ENCODE peak calls at places on chromosomes 16 and 17, in four cellular contexts. T is H1, Y is K562, R is HepG2. P is an unnamed sample.

GRCh38 chr17:9239821-9240658 is 218.7 kb downstream of the NTN1 start:
- DNase-seq in T (no peak), Y (peak; percentile 93), R (no peak), P (peak; percentile 66)

GRCh38 chr17:16158721-16159120 is 56.6 kb downstream of the NCOR1 start:
- DNase-seq in T (no peak), Y (no peak), R (no peak), P (no peak)

GRCh38 chr17:8141741-8142140 is 10.5 kb downstream of the PER1 start:
- DNase-seq in T (no peak), Y (no peak), R (no peak), P (no peak)

GRCh38 chr16:13510425-13511151 is 409.4 kb upstream of the ERCC4 start:
- DNase-seq in T (no peak), Y (no peak), R (peak; percentile 23), P (no peak)

GRCh38 chr16:75695708-75696107 is 5.6 kb downstream of the DUXB start:
- DNase-seq in T (no peak), Y (peak; percentile 37), R (peak; percentile 46), P (peak; percentile 45)

GRCh38 chr17:66191607-66192377 is at the start of gene CEP112:
- DNase-seq in T (peak; percentile 84), Y (peak; percentile 88), R (peak; percentile 79), P (peak; percentile 86)

GRCh38 chr16:12147681-12148479 is 171.3 kb downstream of the SNX29 start:
- DNase-seq in T (peak; percentile 21), Y (no peak), R (no peak), P (no peak)

GRCh38 chr17:82767041-82767754 is 15.3 kb downstream of the TBCD start:
- DNase-seq in T (no peak), Y (peak; percentile 58), R (peak; percentile 49), P (peak; percentile 65)

GRCh38 chr17:74873036-74873873 is 461 bp upstream of the FDXR start:
- DNase-seq in T (peak; percentile 99), Y (peak; percentile 99), R (peak; percentile 100), P (peak; percentile 100)

GRCh38 chr17:58028591-58028990 is 21.5 kb upstream of the SRSF1 start:
- DNase-seq in T (no peak), Y (no peak), R (no peak), P (peak; percentile 21)

GRCh38 chr16:24635900-24636610 is 93.4 kb upstream of the TNRC6A start:
- DNase-seq in T (no peak), Y (no peak), R (no peak), P (peak; percentile 92)

GRCh38 chr17:76422860-76423259 is 30.1 kb downstream of the UBE2O start:
- DNase-seq in T (no peak), Y (no peak), R (no peak), P (no peak)

GRCh38 chr17:77471984-77472836 is 331.4 kb downstream of the SEC14L1 start:
- DNase-seq in T (no peak), Y (peak; percentile 35), R (no peak), P (no peak)

GRCh38 chr17:18219016-18219415 is 6.4 kb upstream of the LLGL1 start:
- DNase-seq in T (no peak), Y (no peak), R (no peak), P (no peak)

GRCh38 chr17:35315283-35315682 is 58.1 kb downstream of the SLFN11 start:
- DNase-seq in T (no peak), Y (peak; percentile 21), R (no peak), P (no peak)

GRCh38 chr17:66493283-66494019 is 191.0 kb downstream of the PRKCA start:
- DNase-seq in T (no peak), Y (no peak), R (no peak), P (peak; percentile 53)

GRCh38 chr17:44222112-44222869 is 2.8 kb upstream of the UBTF start:
- DNase-seq in T (no peak), Y (no peak), R (peak; percentile 66), P (peak; percentile 86)

GRCh38 chr16:12896562-12896961 is 4.8 kb upstream of the SHISA9 start:
- DNase-seq in T (no peak), Y (peak; percentile 19), R (peak; percentile 74), P (peak; percentile 60)

GRCh38 chr17:38906429-38907172 is 18.8 kb upstream of the LASP1NB start:
- DNase-seq in T (no peak), Y (no peak), R (no peak), P (no peak)

GRCh38 chr16:85316944-85317343 is 204.7 kb upstream of the CIBAR2 start:
- DNase-seq in T (no peak), Y (no peak), R (no peak), P (no peak)
- TF ChIP-seq PHF8 in T (no peak), Y (no peak), R (no peak), P (no peak)

DNA sequence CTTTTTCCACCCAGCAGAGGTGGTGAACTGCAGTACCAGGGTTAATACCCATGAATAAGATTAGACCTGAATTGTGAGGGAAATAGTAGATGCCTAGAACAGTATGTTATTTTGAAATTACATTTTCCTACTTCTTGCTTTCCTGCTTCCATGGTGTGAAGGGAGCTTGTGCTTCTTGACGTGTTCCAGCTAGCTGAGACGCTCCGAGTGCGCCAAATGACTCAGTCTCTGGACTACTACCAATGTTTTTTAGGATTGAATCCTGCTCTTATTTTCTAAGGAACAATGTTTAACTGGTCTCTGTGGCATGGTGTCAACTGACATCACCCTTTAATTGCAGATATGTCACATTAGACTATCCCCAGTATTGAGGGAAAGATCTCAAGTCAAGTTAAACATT is 151.2 kb upstream of the MAF start:
- DNase-seq in T (no peak), Y (no peak), R (no peak), P (no peak)
- TF ChIP-seq PHF8 in T (no peak), Y (no peak), R (no peak), P (no peak)

DNA sequence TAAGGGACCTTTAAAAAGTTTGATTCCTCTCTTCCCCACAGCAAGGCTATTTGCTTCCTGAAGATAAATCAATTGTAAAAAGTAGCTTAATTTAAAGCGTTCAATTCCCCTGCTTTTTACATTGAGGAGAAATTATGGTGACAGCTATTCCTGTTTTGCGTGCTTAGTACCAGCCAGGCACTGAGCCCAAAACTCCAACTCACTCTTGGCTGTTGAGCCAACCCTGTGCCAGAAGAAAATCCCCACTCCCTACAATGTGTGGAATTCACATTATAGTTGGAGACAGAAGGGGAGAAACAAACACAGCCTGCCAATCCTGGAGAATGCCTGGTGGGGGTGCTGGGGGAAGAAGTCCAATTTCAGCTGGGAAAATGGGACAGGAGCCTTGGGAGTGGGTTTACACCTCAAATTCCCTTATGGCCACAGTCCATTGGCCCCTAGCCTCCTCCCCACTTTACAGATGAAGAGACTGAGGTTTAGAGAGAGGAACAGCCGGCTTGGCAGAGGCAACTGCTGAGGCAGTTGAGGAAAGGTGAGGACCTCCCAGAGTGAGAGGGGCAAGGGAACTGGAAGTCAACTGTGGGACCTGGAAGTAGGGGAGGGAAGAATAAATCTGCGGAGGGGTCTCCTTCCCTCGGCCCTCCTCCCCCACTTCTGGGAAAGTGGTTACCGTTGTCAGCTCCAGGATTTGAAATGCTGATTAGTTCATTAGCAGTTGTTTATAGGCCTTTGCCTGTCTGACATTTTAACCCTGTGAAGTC is 26.1 kb downstream of the CDH1 start:
- DNase-seq in T (no peak), Y (no peak), R (no peak), P (no peak)
- TF ChIP-seq PHF8 in T (no peak), Y (no peak), R (no peak), P (no peak)

GRCh38 chr16:1571012-1571671 is 37.7 kb downstream of the TMEM204 start:
- DNase-seq in T (no peak), Y (no peak), R (no peak), P (no peak)

GRCh38 chr16:1579214-1579613 is 32.7 kb downstream of the IFT140 start:
- DNase-seq in T (no peak), Y (no peak), R (no peak), P (no peak)

GRCh38 chr16:1572664-1573063 is 39.2 kb downstream of the TMEM204 start:
- DNase-seq in T (no peak), Y (no peak), R (no peak), P (no peak)

GRCh38 chr16:1573301-1573700 is 38.6 kb downstream of the IFT140 start:
- DNase-seq in T (no peak), Y (no peak), R (no peak), P (no peak)

DNA sequence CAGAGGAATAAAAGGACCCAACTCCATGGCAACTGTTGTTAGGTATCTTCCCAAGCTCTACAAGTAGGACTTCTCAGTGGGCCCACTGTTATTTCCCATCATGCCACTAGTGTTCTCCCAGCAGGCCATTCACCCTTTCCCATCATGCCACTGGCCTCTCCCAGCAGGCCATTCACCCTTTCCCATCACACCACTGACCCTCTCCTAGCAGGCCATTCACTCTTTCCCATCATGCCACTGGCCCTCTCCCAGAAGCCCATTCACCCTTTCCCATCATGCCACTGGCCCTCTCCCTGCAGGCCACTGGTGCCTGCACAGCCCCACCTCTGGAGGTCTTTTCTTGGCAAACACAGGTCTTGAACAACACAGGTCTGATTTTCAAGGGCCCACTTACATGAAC is 36.3 kb downstream of the IFT140 start:
- DNase-seq in T (no peak), Y (no peak), R (peak; percentile 9), P (peak; percentile 28)
- TF ChIP-seq PHF8 in T (no peak), Y (no peak), R (no peak), P (no peak)

DNA sequence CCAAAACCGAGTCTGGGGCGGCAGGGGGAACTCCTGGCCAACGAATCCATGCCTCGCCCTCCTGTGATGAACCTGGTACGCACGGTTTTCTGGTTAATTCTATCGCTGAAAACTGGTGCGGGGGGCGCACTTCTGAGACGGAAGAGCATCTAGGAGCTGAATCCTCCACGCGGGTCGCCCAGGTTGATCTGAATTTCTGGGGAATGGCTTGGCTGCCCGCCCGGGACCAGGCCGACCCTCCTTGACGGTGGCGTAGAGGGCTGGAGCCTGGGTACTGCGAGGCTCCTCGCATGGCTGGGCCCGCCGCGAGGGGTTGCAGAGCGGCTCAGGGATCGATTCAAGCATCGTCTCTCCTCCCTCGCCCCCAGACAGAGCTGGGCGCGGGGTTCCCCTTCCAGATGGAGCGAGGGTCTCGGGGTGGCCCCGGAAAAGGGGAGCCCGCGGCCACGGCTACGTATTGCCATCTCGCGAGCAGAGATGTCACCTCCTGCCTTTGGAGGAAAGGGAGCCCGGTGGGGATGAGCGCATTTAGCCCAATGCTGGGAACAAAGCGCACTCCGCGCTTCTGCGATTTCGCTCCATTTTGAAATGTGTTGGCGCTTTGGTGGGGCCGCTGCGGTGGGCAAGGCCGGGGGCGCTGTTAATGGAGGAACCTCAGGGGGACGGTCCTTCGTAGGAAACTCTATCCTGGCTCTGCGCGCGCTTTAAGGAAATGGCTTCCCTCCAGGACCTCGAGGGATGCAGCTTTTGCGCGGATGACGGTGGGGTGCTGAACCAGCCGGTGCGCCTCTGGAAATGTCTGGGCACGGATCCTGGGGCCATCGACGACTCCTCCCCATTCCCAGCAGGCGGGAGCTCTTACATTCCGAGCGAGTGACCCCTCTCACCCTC is 2.7 kb downstream of the MAPT start:
- DNase-seq in T (no peak), Y (no peak), R (no peak), P (peak; percentile 63)
- TF ChIP-seq PHF8 in T (peak; percentile 34), Y (no peak), R (no peak), P (no peak)

DNA sequence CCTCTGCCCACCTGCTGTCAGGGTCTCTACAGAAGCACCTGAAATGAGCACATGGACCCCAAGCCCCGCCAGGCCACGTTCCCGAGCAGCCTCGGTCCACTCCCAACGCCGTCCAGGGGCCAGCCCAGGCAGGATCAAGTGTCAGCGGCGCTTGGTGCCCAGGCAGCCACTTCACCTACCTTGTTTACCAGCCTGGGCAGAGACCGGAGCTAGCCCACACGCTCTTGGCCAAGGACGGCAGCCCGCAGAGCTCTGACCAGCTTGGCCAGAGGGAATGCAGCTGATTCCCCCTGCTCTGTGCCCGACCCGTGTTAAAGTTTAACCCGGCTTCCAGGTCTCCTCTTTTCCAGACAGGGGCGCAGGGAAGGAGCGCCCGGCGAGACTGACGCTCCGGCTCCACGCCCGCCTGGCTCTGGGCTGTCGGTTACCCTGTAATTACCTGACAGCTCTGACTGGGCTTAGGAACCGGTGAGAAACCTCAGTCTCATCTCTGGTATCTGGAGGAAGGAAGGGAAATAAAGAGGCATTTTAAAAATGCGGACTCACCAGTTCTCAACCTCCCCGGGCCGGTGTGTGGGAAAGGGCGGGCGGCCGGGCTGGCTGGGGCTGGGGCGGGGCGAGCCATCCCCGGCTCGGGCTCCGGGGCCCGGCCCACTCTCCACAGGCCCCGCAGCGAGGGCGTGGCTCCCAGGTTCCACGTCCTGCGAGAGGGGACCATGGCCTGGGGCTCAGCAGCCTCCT is 4.6 kb downstream of the KIFC3 start:
- DNase-seq in T (no peak), Y (no peak), R (peak; percentile 91), P (peak; percentile 58)
- TF ChIP-seq PHF8 in T (no peak), Y (no peak), R (peak; percentile 55), P (no peak)